ENCODE peak calls at places on chromosome 1, in six cellular contexts. J is left ventricle myocardium inferior; X is NCI-H2171 treated with DMSO at 0.1 percent for 48 hours; Q is progenitor cell of endocrine pancreas; N is stimulated activated CD4-positive, alpha-beta T cell treated with anti-CD3 and anti-CD28 coated beads, TNF-alpha, amount 100 ng/mL, for 1 hour; E is activated CD4-positive, alpha-beta T cell treated with anti-CD3 and anti-CD28 coated beads, Interleukin-2, amount 50 U/mL, for 1 hour. F is an unnamed sample.

GRCh38 chr1:206930210-206930798 is 8.6 kb upstream of the FCMR start:
- DNase-seq in E (no peak), N (no peak), J (no peak), Q (no peak), X (no peak), F (no peak)

GRCh38 chr1:10935241-10935640 is 77.2 kb upstream of the TARDBP start:
- DNase-seq in N (no peak), X (no peak), J (no peak), Q (no peak), E (no peak), F (no peak)

GRCh38 chr1:18446751-18447150 is 34.0 kb upstream of the KLHDC7A start:
- DNase-seq in E (no peak), J (no peak), Q (no peak), X (no peak), N (no peak), F (no peak)

GRCh38 chr1:9900142-9901043 is 9.7 kb downstream of the CTNNBIP1 start:
- DNase-seq in X (no peak), J (peak), Q (no peak), E (no peak), N (no peak), F (no peak)

GRCh38 chr1:8259498-8260290 is 58.2 kb upstream of the SLC45A1 start:
- DNase-seq in E (no peak), N (no peak), X (no peak), J (no peak), Q (no peak), F (no peak)

GRCh38 chr1:167152192-167152876 is 58.5 kb downstream of the STYXL2 start:
- DNase-seq in J (no peak), Q (no peak), N (no peak), E (no peak), X (no peak), F (no peak)

GRCh38 chr1:247324913-247325312 is 6.8 kb downstream of the ZNF496 start:
- DNase-seq in N (no peak), E (no peak), J (no peak), Q (no peak), X (no peak), F (no peak)

GRCh38 chr1:30194046-30194619 is 529.3 kb downstream of the MATN1 start:
- DNase-seq in E (no peak), Q (no peak), X (no peak), N (no peak), J (no peak), F (no peak)

GRCh38 chr1:221089803-221090202 is 210.6 kb downstream of the HLX start:
- DNase-seq in J (no peak), E (no peak), N (no peak), X (no peak), Q (no peak), F (no peak)

GRCh38 chr1:182084487-182085316 is 23.2 kb upstream of the ZNF648 start:
- DNase-seq in N (peak), X (peak), Q (peak), J (peak), E (peak), F (peak)

GRCh38 chr1:64171797-64172281 is 31.6 kb upstream of the UBE2U start:
- DNase-seq in X (no peak), J (no peak), E (no peak), N (no peak), Q (no peak), F (no peak)

GRCh38 chr1:2529776-2530500 is at the start of gene HES5:
- DNase-seq in J (peak), E (no peak), X (no peak), N (no peak), Q (no peak), F (peak)

GRCh38 chr1:109539676-109540075 is at the start of gene GPR61:
- DNase-seq in J (no peak), E (no peak), X (no peak), Q (no peak), N (no peak), F (no peak)

GRCh38 chr1:94783342-94784264 is 36.6 kb upstream of the SLC44A3 start:
- DNase-seq in X (no peak), N (no peak), Q (no peak), J (peak), E (no peak), F (no peak)

GRCh38 chr1:15107897-15108296 is 45.6 kb upstream of the TMEM51 start:
- DNase-seq in N (no peak), E (no peak), J (no peak), X (no peak), Q (no peak), F (no peak)

GRCh38 chr1:246511203-246511602 is 4.1 kb upstream of the SMYD3 start:
- DNase-seq in J (no peak), X (no peak), E (no peak), N (no peak), Q (no peak), F (no peak)

GRCh38 chr1:118116401-118116800 is 68.6 kb downstream of the SPAG17 start:
- DNase-seq in Q (no peak), E (no peak), X (no peak), N (no peak), J (no peak), F (no peak)

GRCh38 chr1:208111646-208112200 is 132.5 kb downstream of the PLXNA2 start:
- DNase-seq in E (no peak), N (no peak), J (no peak), Q (no peak), X (no peak), F (no peak)

GRCh38 chr1:221704291-221704690 is 37.6 kb downstream of the DUSP10 start:
- DNase-seq in Q (no peak), N (no peak), E (no peak), X (no peak), J (no peak), F (no peak)

GRCh38 chr1:34970829-34971228 is 14.3 kb downstream of the TMEM35B start:
- DNase-seq in E (no peak), J (no peak), N (no peak), X (no peak), Q (no peak), F (no peak)

GRCh38 chr1:201015551-201016091 is 7.9 kb downstream of the KIF21B start:
- DNase-seq in E (no peak), X (no peak), N (no peak), Q (no peak), J (no peak), F (no peak)

GRCh38 chr1:154502066-154502741 is at the start of the genes SHE and TDRD10:
- DNase-seq in J (peak), X (no peak), Q (peak), E (no peak), N (no peak), F (peak)

GRCh38 chr1:230827081-230827681 is 41.1 kb downstream of the C1orf198 start:
- DNase-seq in Q (no peak), J (no peak), N (no peak), X (peak), E (no peak), F (no peak)

GRCh38 chr1:81387446-81387845 is 413.3 kb upstream of the ADGRL2 start:
- DNase-seq in N (no peak), X (no peak), Q (no peak), J (no peak), E (no peak), F (no peak)

GRCh38 chr1:59737638-59738037 is 77.1 kb upstream of the HOOK1 start:
- DNase-seq in Q (no peak), J (no peak), N (no peak), X (no peak), E (no peak), F (no peak)

GRCh38 chr1:23793018-23793781 is 2.3 kb downstream of the LYPLA2 start:
- DNase-seq in N (no peak), E (peak), X (no peak), Q (no peak), J (peak), F (peak)

GRCh38 chr1:162976628-162977027 is 92.5 kb upstream of the RGS4 start:
- DNase-seq in N (no peak), J (no peak), Q (no peak), X (peak), E (no peak), F (no peak)

GRCh38 chr1:45815667-45816458 is 12.5 kb downstream of the MAST2 start:
- DNase-seq in X (no peak), J (no peak), N (no peak), E (no peak), Q (no peak), F (no peak)

GRCh38 chr1:178465011-178465410 is 31.8 kb downstream of the CLEC20A start:
- DNase-seq in J (no peak), N (no peak), Q (no peak), E (no peak), X (no peak), F (no peak)

GRCh38 chr1:244760471-244760870 is 75.0 kb upstream of the COX20 start:
- DNase-seq in Q (no peak), N (no peak), J (no peak), E (no peak), X (no peak), F (no peak)

GRCh38 chr1:245772739-245773138 is 618.0 kb downstream of the KIF26B start:
- DNase-seq in X (no peak), E (no peak), Q (no peak), J (no peak), N (no peak), F (no peak)

GRCh38 chr1:177927021-177927596 is 42.7 kb downstream of the SEC16B start:
- DNase-seq in E (no peak), N (no peak), Q (no peak), X (no peak), J (no peak), F (no peak)

GRCh38 chr1:220301630-220302029 is 29.4 kb upstream of the RAB3GAP2 start:
- DNase-seq in N (no peak), J (no peak), E (no peak), X (peak), Q (no peak), F (no peak)

GRCh38 chr1:113217447-113218208 is 144.6 kb downstream of the LRIG2 start:
- DNase-seq in E (no peak), J (no peak), Q (no peak), X (no peak), N (no peak), F (no peak)

GRCh38 chr1:2279210-2279639 is 51.1 kb downstream of the SKI start:
- DNase-seq in E (no peak), N (no peak), Q (no peak), J (peak), X (no peak), F (no peak)

GRCh38 chr1:7585216-7585907 is 185.7 kb upstream of the VAMP3 start:
- DNase-seq in N (no peak), X (no peak), E (no peak), Q (no peak), J (no peak), F (peak)

F was measured in activated naive CD8-positive, alpha-beta T cell treated with anti-CD3 and anti-CD28 coated beads, Interleukin-2, amount 10 ng/mL, durations not matched to agents 7 days and 5 days.